ENCODE peak calls at places on chromosomes 12 and 14, in seven cellular contexts. One of them, this sample, is unnamed. For H3K4me1 and H3K27me3, the result is how much of the 10 kb centered on the place peaks cover.

GRCh38 chr14:68844210-68844545 is 51.3 kb upstream of the ZFP36L1 start:
- DNase-seq in HCT116: no peak
- DNase-seq in upper lobe of left lung: no peak
- DNase-seq in psoas muscle: no peak
- DNase-seq in Peyer's patch: no peak
- DNase-seq in upper lobe of right lung: no peak
- DNase-seq in CD8-positive, alpha-beta T cell: no peak
- DNase-seq in this sample: no peak

GRCh38 chr14:65792208-65792905 is 379.8 kb downstream of the FUT8 start:
- DNase-seq in HCT116: peak
- DNase-seq in upper lobe of left lung: no peak
- DNase-seq in psoas muscle: no peak
- DNase-seq in Peyer's patch: no peak
- DNase-seq in upper lobe of right lung: no peak
- DNase-seq in CD8-positive, alpha-beta T cell: no peak
- DNase-seq in this sample: peak

GRCh38 chr12:48454675-48455074 is 17.7 kb upstream of the ANP32D start:
- DNase-seq in HCT116: peak
- DNase-seq in upper lobe of left lung: no peak
- DNase-seq in psoas muscle: no peak
- DNase-seq in Peyer's patch: no peak
- DNase-seq in upper lobe of right lung: no peak
- DNase-seq in CD8-positive, alpha-beta T cell: no peak
- DNase-seq in this sample: no peak

GRCh38 chr12:24778486-24779304 is 170.2 kb downstream of the BCAT1 start:
- DNase-seq in HCT116: no peak
- DNase-seq in upper lobe of left lung: no peak
- DNase-seq in psoas muscle: no peak
- DNase-seq in Peyer's patch: no peak
- DNase-seq in upper lobe of right lung: no peak
- DNase-seq in CD8-positive, alpha-beta T cell: no peak
- DNase-seq in this sample: no peak

GRCh38 chr14:90274808-90275454 is 18.6 kb downstream of the PSMC1 start:
- DNase-seq in HCT116: no peak
- DNase-seq in upper lobe of left lung: peak
- DNase-seq in psoas muscle: no peak
- DNase-seq in Peyer's patch: no peak
- DNase-seq in upper lobe of right lung: no peak
- DNase-seq in CD8-positive, alpha-beta T cell: no peak
- DNase-seq in this sample: peak

GRCh38 chr12:5909560-5909959 is 35.5 kb downstream of the ANO2 start:
- DNase-seq in HCT116: no peak
- DNase-seq in upper lobe of left lung: no peak
- DNase-seq in psoas muscle: no peak
- DNase-seq in Peyer's patch: no peak
- DNase-seq in upper lobe of right lung: no peak
- DNase-seq in CD8-positive, alpha-beta T cell: no peak
- DNase-seq in this sample: no peak

GRCh38 chr14:23605931-23606585 is 27.5 kb upstream of the JPH4 start:
- DNase-seq in HCT116: no peak
- DNase-seq in upper lobe of left lung: no peak
- DNase-seq in psoas muscle: no peak
- DNase-seq in Peyer's patch: no peak
- DNase-seq in upper lobe of right lung: no peak
- DNase-seq in CD8-positive, alpha-beta T cell: no peak
- DNase-seq in this sample: no peak

GRCh38 chr12:53145383-53145782 is 35.1 kb upstream of the ZNF740 start:
- DNase-seq in HCT116: no peak
- DNase-seq in upper lobe of left lung: no peak
- DNase-seq in psoas muscle: no peak
- DNase-seq in Peyer's patch: no peak
- DNase-seq in upper lobe of right lung: no peak
- DNase-seq in CD8-positive, alpha-beta T cell: no peak
- DNase-seq in this sample: no peak

GRCh38 chr12:21001778-21002177 is 129.2 kb upstream of the SLCO1B1 start:
- DNase-seq in HCT116: no peak
- DNase-seq in upper lobe of left lung: no peak
- DNase-seq in psoas muscle: no peak
- DNase-seq in Peyer's patch: no peak
- DNase-seq in upper lobe of right lung: no peak
- DNase-seq in CD8-positive, alpha-beta T cell: no peak
- DNase-seq in this sample: no peak

DNA sequence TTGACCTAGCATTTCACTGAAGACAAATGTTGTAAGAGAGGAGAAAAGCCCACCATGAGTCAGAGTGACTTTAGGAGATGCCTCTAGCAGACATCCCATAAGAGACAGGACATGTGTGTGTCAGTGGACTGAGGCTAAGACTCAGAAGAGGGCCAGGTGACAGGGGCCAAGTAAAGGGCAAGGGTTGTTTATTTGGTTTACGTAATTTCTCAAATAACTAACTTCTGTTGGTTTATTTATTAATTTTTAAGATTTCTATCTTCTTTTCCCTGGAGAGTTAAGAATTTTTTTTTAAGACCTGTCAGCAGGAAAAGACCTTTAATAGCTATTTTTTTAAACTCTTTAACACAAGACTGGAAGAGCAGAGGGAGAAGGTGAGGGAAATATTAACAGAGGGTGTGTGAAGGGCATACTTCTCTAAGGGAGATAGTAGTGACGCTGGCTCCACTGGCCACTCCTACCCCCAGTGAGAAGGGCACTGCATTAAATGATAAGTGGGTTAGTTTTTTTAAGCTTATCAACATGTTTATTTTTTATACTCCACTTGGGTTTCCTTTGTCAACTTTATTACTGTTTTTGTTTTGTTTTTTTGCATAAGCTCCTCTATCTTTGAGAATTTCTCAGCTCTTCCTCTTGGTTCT is 3.5 kb downstream of the PNP start:
- DNase-seq in HCT116: no peak
- DNase-seq in upper lobe of left lung: no peak
- DNase-seq in psoas muscle: no peak
- DNase-seq in Peyer's patch: no peak
- DNase-seq in upper lobe of right lung: no peak
- DNase-seq in CD8-positive, alpha-beta T cell: no peak
- DNase-seq in this sample: no peak
- H3K27ac ChIP-seq in HCT116: no peak
- H3K27ac ChIP-seq in upper lobe of left lung: no peak
- H3K27ac ChIP-seq in psoas muscle: no peak
- H3K27ac ChIP-seq in Peyer's patch: no peak
- H3K27ac ChIP-seq in upper lobe of right lung: no peak
- H3K27ac ChIP-seq in CD8-positive, alpha-beta T cell: no peak
- H3K27ac ChIP-seq in this sample: no peak

DNA sequence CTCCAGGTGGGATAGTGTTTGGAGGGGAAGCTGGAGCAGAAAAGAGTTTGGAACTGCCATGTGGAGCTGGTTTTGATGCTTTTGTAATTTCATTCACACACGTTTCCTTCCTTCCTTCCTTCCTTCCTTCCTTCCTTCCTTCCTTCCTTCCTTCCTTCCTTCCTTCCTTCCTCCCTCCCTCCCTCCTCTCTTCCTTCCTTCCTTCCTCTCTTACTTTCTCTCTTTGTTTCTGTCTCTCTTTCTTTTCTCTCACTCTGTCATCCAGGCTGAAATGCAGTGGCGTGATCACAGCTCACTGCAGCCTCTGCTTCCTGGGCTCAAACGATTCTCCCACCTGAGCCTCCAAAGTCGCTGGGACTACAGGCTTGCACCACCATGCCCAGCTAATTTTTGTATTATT is 168.0 kb upstream of the ARID2 start:
- DNase-seq in HCT116: no peak
- DNase-seq in upper lobe of left lung: no peak
- DNase-seq in psoas muscle: no peak
- DNase-seq in Peyer's patch: no peak
- DNase-seq in upper lobe of right lung: no peak
- DNase-seq in CD8-positive, alpha-beta T cell: no peak
- DNase-seq in this sample: no peak
- H3K4me1 ChIP-seq in HCT116: under half
- H3K4me1 ChIP-seq in upper lobe of left lung: under half
- H3K4me1 ChIP-seq in psoas muscle: under half
- H3K4me1 ChIP-seq in Peyer's patch: under half
- H3K4me1 ChIP-seq in upper lobe of right lung: under half
- H3K4me1 ChIP-seq in CD8-positive, alpha-beta T cell: under half
- H3K4me1 ChIP-seq in this sample: under half

GRCh38 chr12:113533842-113534375 is 62.2 kb upstream of the LHX5 start:
- DNase-seq in HCT116: no peak
- DNase-seq in upper lobe of left lung: no peak
- DNase-seq in psoas muscle: no peak
- DNase-seq in Peyer's patch: no peak
- DNase-seq in upper lobe of right lung: no peak
- DNase-seq in CD8-positive, alpha-beta T cell: no peak
- DNase-seq in this sample: no peak
- H3K27me3 ChIP-seq in HCT116: under half
- H3K27me3 ChIP-seq in upper lobe of left lung: under half
- H3K27me3 ChIP-seq in psoas muscle: under half
- H3K27me3 ChIP-seq in Peyer's patch: under half
- H3K27me3 ChIP-seq in upper lobe of right lung: under half
- H3K27me3 ChIP-seq in CD8-positive, alpha-beta T cell: under half
- H3K27me3 ChIP-seq in this sample: under half

DNA sequence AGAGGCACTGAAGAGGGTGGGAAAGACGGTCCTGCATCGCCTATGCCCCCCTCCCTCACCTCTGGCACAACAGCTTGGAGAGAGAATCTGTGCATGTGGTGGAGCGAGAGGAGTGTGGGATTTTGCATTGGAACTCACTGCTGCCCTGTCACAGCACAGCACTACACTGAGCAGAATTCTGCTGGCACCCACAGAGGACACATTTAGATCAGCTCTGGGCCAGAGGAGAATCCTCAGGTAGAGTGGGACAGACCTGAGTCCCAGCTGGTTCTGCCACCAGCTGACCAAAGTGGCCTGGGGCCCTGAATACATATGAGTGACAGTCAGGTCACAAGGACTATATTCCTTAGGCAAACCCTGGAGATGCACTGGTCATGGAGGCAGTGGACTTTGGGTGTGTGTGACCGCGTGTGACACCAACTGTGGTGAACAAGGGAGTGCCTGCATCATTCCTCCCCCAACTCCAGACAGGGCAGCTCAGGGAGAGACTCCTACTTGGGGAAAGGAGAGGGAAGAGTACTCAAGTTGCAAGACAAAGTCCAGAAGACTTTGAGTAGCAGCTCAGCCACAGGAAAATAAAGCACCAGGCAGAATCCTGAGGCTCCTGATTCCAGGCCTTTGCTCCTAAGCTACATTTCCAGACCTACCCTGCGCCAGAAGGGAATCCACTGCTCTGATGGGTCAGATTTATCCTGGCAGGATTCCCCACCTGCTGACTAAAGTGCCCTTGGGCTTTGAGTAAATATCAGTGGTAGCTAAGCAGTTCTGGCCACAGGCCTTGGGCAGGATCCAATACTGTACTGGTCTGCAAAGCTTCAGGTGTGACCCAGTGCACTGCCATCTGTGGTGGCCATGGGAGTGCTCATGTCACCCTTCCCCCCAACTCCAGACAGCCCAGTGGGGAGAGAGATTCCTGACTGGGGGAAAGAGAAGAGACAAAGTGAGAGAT is 10.6 kb upstream of the ACOT1 start:
- DNase-seq in HCT116: no peak
- DNase-seq in upper lobe of left lung: peak
- DNase-seq in psoas muscle: peak
- DNase-seq in Peyer's patch: no peak
- DNase-seq in upper lobe of right lung: peak
- DNase-seq in CD8-positive, alpha-beta T cell: no peak
- DNase-seq in this sample: peak
- H3K27ac ChIP-seq in HCT116: no peak
- H3K27ac ChIP-seq in upper lobe of left lung: no peak
- H3K27ac ChIP-seq in psoas muscle: peak
- H3K27ac ChIP-seq in Peyer's patch: no peak
- H3K27ac ChIP-seq in upper lobe of right lung: no peak
- H3K27ac ChIP-seq in CD8-positive, alpha-beta T cell: no peak
- H3K27ac ChIP-seq in this sample: no peak

GRCh38 chr12:121539908-121540307 is 40.9 kb downstream of the KDM2B start:
- DNase-seq in HCT116: no peak
- DNase-seq in upper lobe of left lung: no peak
- DNase-seq in psoas muscle: no peak
- DNase-seq in Peyer's patch: no peak
- DNase-seq in upper lobe of right lung: no peak
- DNase-seq in CD8-positive, alpha-beta T cell: no peak
- DNase-seq in this sample: no peak
- H3K4me1 ChIP-seq in HCT116: under half
- H3K4me1 ChIP-seq in upper lobe of left lung: under half
- H3K4me1 ChIP-seq in psoas muscle: under half
- H3K4me1 ChIP-seq in Peyer's patch: under half
- H3K4me1 ChIP-seq in upper lobe of right lung: under half
- H3K4me1 ChIP-seq in CD8-positive, alpha-beta T cell: under half
- H3K4me1 ChIP-seq in this sample: under half

DNA sequence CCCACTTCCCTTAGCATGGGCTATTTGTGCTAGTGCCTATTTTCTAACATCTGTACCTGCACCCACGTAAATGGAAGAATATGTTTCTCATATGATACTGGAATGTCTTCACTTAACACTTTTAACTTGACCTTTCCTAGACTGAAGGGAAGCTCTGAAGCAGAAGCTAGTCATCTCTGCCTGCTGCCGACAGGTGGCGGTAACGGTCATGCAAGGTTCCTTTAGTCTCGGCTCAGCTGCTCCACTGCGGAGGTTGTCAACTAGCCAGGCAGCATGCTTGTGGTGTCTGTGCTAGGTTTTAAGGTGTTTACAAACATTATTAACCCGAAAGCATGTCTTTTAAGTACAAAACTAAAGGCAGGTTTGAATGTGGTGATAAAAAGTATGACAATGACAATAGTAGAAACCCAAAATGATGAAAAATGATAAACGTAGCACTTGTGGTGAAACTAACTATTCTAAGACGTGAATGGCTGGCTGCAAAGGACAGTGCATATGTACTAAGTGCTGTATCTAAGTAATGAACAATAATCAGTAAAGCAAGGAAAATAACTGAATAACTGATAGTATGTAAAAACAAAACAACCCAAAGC is 117.2 kb downstream of the GRIN2B start:
- DNase-seq in HCT116: peak
- DNase-seq in upper lobe of left lung: peak
- DNase-seq in psoas muscle: peak
- DNase-seq in Peyer's patch: peak
- DNase-seq in upper lobe of right lung: peak
- DNase-seq in CD8-positive, alpha-beta T cell: peak
- DNase-seq in this sample: peak
- H3K27me3 ChIP-seq in HCT116: under half
- H3K27me3 ChIP-seq in upper lobe of left lung: under half
- H3K27me3 ChIP-seq in psoas muscle: under half
- H3K27me3 ChIP-seq in Peyer's patch: under half
- H3K27me3 ChIP-seq in upper lobe of right lung: under half
- H3K27me3 ChIP-seq in CD8-positive, alpha-beta T cell: under half
- H3K27me3 ChIP-seq in this sample: under half